ENCODE peak calls at places on chromosome 1, in four cellular contexts. D, E, B and C are unnamed samples.

GRCh38 chr1:229848762-229849677 is 218.0 kb upstream of the GALNT2 start:
- DNase-seq in D (peak; percentile 39), E (peak; percentile 38), B (peak; percentile 58), C (no peak)

GRCh38 chr1:63971557-63971956 is 197.7 kb downstream of the ROR1 start:
- DNase-seq in D (no peak), E (no peak), B (no peak), C (no peak)

GRCh38 chr1:5559078-5559477 is 433.1 kb downstream of the NPHP4 start:
- DNase-seq in D (no peak), E (no peak), B (no peak), C (no peak)

GRCh38 chr1:212139526-212140137 is 104.1 kb downstream of the DTL start:
- DNase-seq in D (no peak), E (no peak), B (no peak), C (no peak)

GRCh38 chr1:240030236-240030635 is 61.4 kb upstream of the FMN2 start:
- DNase-seq in D (no peak), E (no peak), B (no peak), C (no peak)

GRCh38 chr1:32448773-32449456 is 16.0 kb upstream of the ZBTB8B start:
- DNase-seq in D (peak; percentile 68), E (peak; percentile 75), B (peak; percentile 87), C (no peak)

GRCh38 chr1:229204863-229205777 is 65.8 kb upstream of the RAB4A start:
- DNase-seq in D (no peak), E (no peak), B (peak; percentile 30), C (no peak)

GRCh38 chr1:244319283-244320132 is 132.2 kb downstream of the ADSS2 start:
- DNase-seq in D (no peak), E (no peak), B (no peak), C (no peak)

GRCh38 chr1:157176016-157176415 is 37.8 kb upstream of the ETV3 start:
- DNase-seq in D (no peak), E (no peak), B (no peak), C (no peak)

GRCh38 chr1:214569357-214570004 is 18.1 kb upstream of the PTPN14 start:
- DNase-seq in D (no peak), E (no peak), B (no peak), C (no peak)

GRCh38 chr1:12088607-12089006 is 25.5 kb downstream of the TNFRSF8 start:
- DNase-seq in D (no peak), E (no peak), B (no peak), C (no peak)

GRCh38 chr1:39204441-39205081 is at the start of gene MACF1:
- DNase-seq in D (no peak), E (no peak), B (peak; percentile 89), C (no peak)

GRCh38 chr1:26419494-26419893 is 8.9 kb downstream of the LIN28A start:
- DNase-seq in D (no peak), E (no peak), B (no peak), C (no peak)

GRCh38 chr1:36421649-36422048 is 23.9 kb upstream of the LSM10 start:
- DNase-seq in D (no peak), E (no peak), B (no peak), C (no peak)

GRCh38 chr1:22428672-22429071 is 23.0 kb upstream of the ZBTB40 start:
- DNase-seq in D (peak; percentile 69), E (peak; percentile 75), B (peak; percentile 77), C (no peak)

GRCh38 chr1:156367386-156368156 is 1.4 kb upstream of the RHBG start:
- DNase-seq in D (no peak), E (peak; percentile 45), B (no peak), C (no peak)

GRCh38 chr1:183633676-183634343 is 1.8 kb downstream of the ARPC5 start:
- DNase-seq in D (peak; percentile 63), E (peak; percentile 89), B (peak; percentile 73), C (peak; percentile 56)

GRCh38 chr1:2172551-2173146 is 21.9 kb downstream of the FAAP20 start:
- DNase-seq in D (no peak), E (no peak), B (no peak), C (no peak)

GRCh38 chr1:75908717-75909152 is 23.5 kb downstream of the ASB17 start:
- DNase-seq in D (peak; percentile 40), E (peak; percentile 31), B (peak; percentile 30), C (peak; percentile 50)

GRCh38 chr1:110035236-110035752 is 870 bp downstream of the STRIP1 start:
- DNase-seq in D (no peak), E (no peak), B (no peak), C (no peak)

GRCh38 chr1:12338017-12338416 is 108.2 kb downstream of the VPS13D start:
- DNase-seq in D (no peak), E (no peak), B (no peak), C (no peak)

GRCh38 chr1:183198463-183198862 is 12.4 kb downstream of the LAMC2 start:
- DNase-seq in D (no peak), E (no peak), B (no peak), C (no peak)

GRCh38 chr1:244054924-244055263 is 3.8 kb downstream of the ZBTB18 start:
- DNase-seq in D (no peak), E (no peak), B (no peak), C (no peak)

GRCh38 chr1:16120940-16121410 is 34.9 kb downstream of the EPHA2 start:
- DNase-seq in D (no peak), E (peak; percentile 64), B (no peak), C (no peak)

GRCh38 chr1:91711504-91712247 is 174.3 kb downstream of the TGFBR3 start:
- DNase-seq in D (no peak), E (no peak), B (no peak), C (no peak)

GRCh38 chr1:7221823-7222462 is 436.7 kb downstream of the CAMTA1 start:
- DNase-seq in D (no peak), E (no peak), B (no peak), C (no peak)

GRCh38 chr1:205998457-205999241 is 4.5 kb downstream of the RAB7B start:
- DNase-seq in D (no peak), E (no peak), B (no peak), C (no peak)

GRCh38 chr1:15736035-15736665 is at the start of gene SLC25A34:
- DNase-seq in D (no peak), E (peak; percentile 42), B (no peak), C (no peak)

DNA sequence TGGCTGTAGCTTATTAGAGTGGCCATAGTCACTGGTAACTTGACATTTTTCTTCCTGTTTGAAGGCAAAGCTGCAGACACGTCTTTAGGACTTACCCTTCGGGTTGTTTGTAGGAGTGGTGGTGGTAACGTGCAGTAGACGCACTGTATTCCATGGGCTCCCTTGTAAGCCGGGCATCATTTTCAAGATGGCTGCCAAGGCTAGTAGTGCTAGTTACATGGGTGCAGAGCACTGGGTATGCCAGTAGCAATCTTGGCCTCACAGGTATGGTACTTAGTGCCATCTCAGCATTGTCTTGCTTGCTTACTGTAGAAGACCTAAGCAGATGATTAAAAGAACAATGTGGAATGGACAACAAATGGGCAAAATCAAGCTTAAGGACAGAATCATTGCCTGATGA is 1.9 kb downstream of the YBX1 start:
- DNase-seq in D (no peak), E (peak; percentile 20), B (peak; percentile 53), C (no peak)
- H3K36me3 ChIP-seq in D (peaks cover 16% of the 10 kb centered on the region), E (peaks cover 13% of the 10 kb centered on the region), B (peaks cover 69% of the 10 kb centered on the region), C (peaks cover 35% of the 10 kb centered on the region)

GRCh38 chr1:180309338-180309737 is 79.3 kb downstream of the LHX4 start:
- DNase-seq in D (no peak), E (peak; percentile 54), B (no peak), C (no peak)

GRCh38 chr1:180310095-180310494 is 80.0 kb downstream of the LHX4 start:
- DNase-seq in D (no peak), E (peak; percentile 52), B (no peak), C (peak; percentile 62)

DNA sequence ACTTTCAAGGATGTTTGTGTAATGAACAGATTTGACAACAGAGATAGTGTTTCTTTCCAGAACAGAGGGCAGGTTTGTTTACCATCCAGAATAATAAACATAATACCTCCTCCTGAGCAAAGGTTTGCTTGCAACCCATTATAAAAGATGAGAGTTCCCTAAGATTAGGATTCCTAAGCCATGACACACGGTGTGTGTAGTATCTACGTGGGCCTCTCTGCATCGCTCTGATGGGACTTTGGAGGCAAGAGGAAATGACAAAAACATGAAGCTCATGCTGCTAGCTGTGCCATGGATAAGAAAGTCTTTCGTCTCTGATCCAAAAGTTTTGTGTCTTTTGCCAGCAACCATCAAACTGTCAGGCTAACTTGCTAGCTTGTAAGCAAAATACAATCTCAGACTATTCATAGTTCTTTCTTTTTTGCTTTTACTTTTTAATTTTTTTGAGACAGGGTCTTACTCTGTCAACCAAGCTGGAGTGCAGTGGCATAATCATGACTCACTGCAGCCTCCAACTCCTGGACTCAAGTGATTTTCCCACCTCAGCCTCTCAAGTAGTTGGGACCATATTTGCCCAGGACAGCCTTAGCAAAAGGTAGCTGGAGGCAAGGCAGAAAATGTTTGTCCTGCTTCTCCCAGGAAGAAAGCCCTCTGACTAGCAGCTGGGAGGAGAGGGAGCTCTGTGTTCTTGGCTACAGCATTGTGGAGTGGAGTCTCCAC is 81.1 kb downstream of the LHX4 start:
- DNase-seq in D (peak; percentile 22), E (no peak), B (no peak), C (peak; percentile 69)
- TF ChIP-seq TCF7L2 in D (no peak), E (no peak), B (no peak), C (no peak)

GRCh38 chr1:3391711-3392110 is 62.8 kb upstream of the ARHGEF16 start:
- DNase-seq in D (no peak), E (no peak), B (no peak), C (no peak)
- TF ChIP-seq SIN3A in D (no peak), E (no peak), B (no peak), C (no peak)

DNA sequence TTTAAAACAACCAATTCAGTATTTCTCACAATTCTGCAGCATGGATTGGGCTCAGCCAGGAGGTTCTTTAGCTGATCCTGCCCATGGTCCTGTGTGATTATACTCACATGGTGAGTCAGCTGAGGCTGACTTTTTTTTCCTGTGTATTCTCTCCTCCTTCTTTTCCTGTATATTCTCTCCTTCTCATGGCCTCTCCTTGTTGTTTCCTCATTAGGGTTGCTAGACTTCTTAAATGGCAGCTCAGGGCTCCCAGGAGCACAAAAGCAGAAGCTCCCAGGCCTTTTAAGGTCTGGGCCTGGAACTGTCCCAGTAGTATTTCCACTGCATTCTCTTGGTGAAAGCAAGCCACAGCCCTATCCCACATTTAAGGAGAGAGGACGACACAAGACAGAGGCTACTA is 26.8 kb downstream of the VANGL1 start:
- DNase-seq in D (peak; percentile 66), E (no peak), B (peak; percentile 34), C (no peak)
- H3K36me3 ChIP-seq in D (peaks cover 3% of the 10 kb centered on the region), E (peaks cover 51% of the 10 kb centered on the region), B (peaks cover 66% of the 10 kb centered on the region), C (peaks cover 3% of the 10 kb centered on the region)